ENCODE peak calls at places on chromosome 16, in seven cellular contexts. D, R, W, I, E, Q and P are unnamed samples.

GRCh38 chr16:85138825-85139627 is 26.8 kb upstream of the CIBAR2 start:
- DNase-seq in I (no peak), Q (no peak), R (no peak), E (peak), D (peak), W (no peak), P (no peak)

GRCh38 chr16:30728904-30729672 is 19.1 kb upstream of the PHKG2 start:
- DNase-seq in I (peak), E (no peak), W (no peak), Q (peak), R (no peak), D (no peak), P (no peak)

GRCh38 chr16:85514601-85515318 is 98.4 kb upstream of the GSE1 start:
- DNase-seq in E (peak), I (peak), D (peak), Q (no peak), R (peak), W (no peak), P (peak)

GRCh38 chr16:86038923-86039310 is 140.0 kb downstream of the IRF8 start:
- DNase-seq in W (no peak), Q (peak), I (peak), E (no peak), D (no peak), R (no peak), P (no peak)

GRCh38 chr16:77596243-77596642 is 126.1 kb upstream of the NUDT7 start:
- DNase-seq in E (no peak), W (no peak), I (no peak), R (no peak), D (no peak), Q (no peak), P (no peak)

GRCh38 chr16:4918790-4919210 is 18.1 kb downstream of the PPL start:
- DNase-seq in D (peak), R (peak), Q (no peak), W (no peak), I (peak), E (peak), P (no peak)

GRCh38 chr16:78729687-78730086 is 630.2 kb downstream of the WWOX start:
- DNase-seq in R (no peak), E (no peak), W (no peak), Q (no peak), D (no peak), I (no peak), P (no peak)

GRCh38 chr16:24753437-24753836 is 24.0 kb downstream of the TNRC6A start:
- DNase-seq in D (no peak), Q (no peak), W (no peak), I (no peak), E (no peak), R (no peak), P (no peak)

GRCh38 chr16:27463741-27464662 is 62.0 kb downstream of the IL21R start:
- DNase-seq in D (no peak), Q (no peak), E (no peak), R (no peak), I (no peak), W (peak), P (no peak)

GRCh38 chr16:16868727-16869126 is 489.8 kb downstream of the NPIPA7 start:
- DNase-seq in I (no peak), D (no peak), E (no peak), Q (no peak), R (no peak), W (no peak), P (no peak)

GRCh38 chr16:391885-392335 is 5.1 kb upstream of the NME4 start:
- DNase-seq in D (peak), I (peak), E (no peak), Q (no peak), W (no peak), R (peak), P (peak)

GRCh38 chr16:4004206-4004605 is 112.0 kb downstream of the ADCY9 start:
- DNase-seq in I (no peak), D (no peak), E (no peak), R (no peak), Q (no peak), W (no peak), P (no peak)

GRCh38 chr16:87336850-87337240 is 19.7 kb upstream of the C16orf95 start:
- DNase-seq in I (no peak), R (no peak), Q (no peak), D (no peak), W (no peak), E (no peak), P (no peak)

GRCh38 chr16:78993342-78993741 is 607.2 kb downstream of the MAF start:
- DNase-seq in R (no peak), Q (peak), I (no peak), D (no peak), W (no peak), E (no peak), P (no peak)

GRCh38 chr16:12311887-12312286 is 335.4 kb downstream of the SNX29 start:
- DNase-seq in Q (no peak), E (no peak), W (no peak), D (no peak), R (no peak), I (no peak), P (no peak)

GRCh38 chr16:57186630-57187507 is 740 bp downstream of the RSPRY1 start:
- DNase-seq in I (peak), Q (peak), R (no peak), D (peak), E (no peak), W (no peak), P (peak)

GRCh38 chr16:69522732-69523404 is 42.9 kb upstream of the NFAT5 start:
- DNase-seq in R (no peak), Q (no peak), D (no peak), W (no peak), I (no peak), E (no peak), P (no peak)

GRCh38 chr16:84042879-84043485 is 387 bp upstream of the SLC38A8 start:
- DNase-seq in I (no peak), W (peak), R (no peak), D (no peak), E (no peak), Q (peak), P (no peak)

GRCh38 chr16:84040823-84041391 is 1.7 kb downstream of the SLC38A8 start:
- DNase-seq in D (no peak), I (no peak), E (peak), Q (no peak), R (no peak), W (peak), P (no peak)

GRCh38 chr16:84042308-84042878 is at the start of gene SLC38A8:
- DNase-seq in R (no peak), I (no peak), E (no peak), W (peak), D (no peak), Q (no peak), P (no peak)

GRCh38 chr16:84041421-84041820 is 1.2 kb downstream of the SLC38A8 start:
- DNase-seq in I (no peak), R (no peak), W (peak), D (no peak), E (no peak), Q (no peak), P (no peak)

DNA sequence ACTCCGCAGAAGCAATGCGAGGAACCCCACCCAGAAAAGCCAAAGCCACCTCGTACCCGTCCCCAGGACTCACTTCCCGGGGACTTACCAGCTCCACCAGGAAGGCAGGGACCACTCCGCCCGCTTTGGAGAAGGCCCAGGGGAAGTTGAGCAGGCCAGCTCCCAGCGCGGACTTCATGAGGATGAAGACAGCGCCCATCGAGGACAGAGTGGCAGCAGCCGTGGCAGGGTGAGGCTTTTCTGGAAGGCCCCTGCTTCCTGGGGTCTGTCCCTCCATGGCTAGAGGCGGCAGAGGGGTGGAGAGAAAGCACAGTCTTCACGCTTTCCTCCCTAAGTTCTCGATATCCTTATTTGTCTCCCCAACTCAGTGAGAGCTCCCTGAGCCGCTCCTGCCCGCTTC is 714 bp downstream of the SLC38A8 start:
- DNase-seq in I (no peak), Q (no peak), W (peak), D (no peak), E (no peak), R (no peak), P (no peak)
- TF ChIP-seq POLR2A in I (no peak), Q (no peak), W (no peak), D (no peak), E (no peak), R (no peak), P (no peak)

GRCh38 chr16:52235186-52235585 is 311.8 kb downstream of the TOX3 start:
- DNase-seq in D (no peak), Q (no peak), W (no peak), E (no peak), R (no peak), I (no peak), P (no peak)

GRCh38 chr16:52238710-52239109 is 308.2 kb downstream of the TOX3 start:
- DNase-seq in E (no peak), W (no peak), I (no peak), D (no peak), R (no peak), Q (no peak), P (no peak)

DNA sequence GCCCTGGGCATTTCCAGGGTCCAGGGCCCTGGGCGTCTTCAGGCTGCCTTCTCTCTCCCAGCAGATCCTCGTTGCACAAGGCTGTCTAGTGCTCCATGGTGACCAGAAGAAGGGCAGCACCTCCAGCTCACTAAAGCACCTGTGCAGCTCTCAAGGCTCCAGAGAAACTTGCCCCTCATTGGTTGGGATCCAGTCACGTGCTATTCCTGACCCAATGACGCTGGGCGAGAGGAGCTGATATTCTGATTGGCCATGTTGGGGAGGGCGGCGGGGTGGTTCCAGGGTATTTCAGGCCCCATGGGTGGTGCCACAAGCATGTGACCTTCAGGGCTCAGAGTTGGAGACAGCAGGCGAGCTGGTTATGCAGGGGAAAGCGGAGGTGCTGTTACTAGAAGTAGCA is 309.1 kb downstream of the TOX3 start:
- DNase-seq in E (no peak), I (no peak), D (no peak), W (no peak), R (no peak), Q (no peak), P (no peak)
- TF ChIP-seq POLR2A in E (no peak), I (no peak), D (no peak), W (no peak), R (no peak), Q (no peak), P (no peak)

DNA sequence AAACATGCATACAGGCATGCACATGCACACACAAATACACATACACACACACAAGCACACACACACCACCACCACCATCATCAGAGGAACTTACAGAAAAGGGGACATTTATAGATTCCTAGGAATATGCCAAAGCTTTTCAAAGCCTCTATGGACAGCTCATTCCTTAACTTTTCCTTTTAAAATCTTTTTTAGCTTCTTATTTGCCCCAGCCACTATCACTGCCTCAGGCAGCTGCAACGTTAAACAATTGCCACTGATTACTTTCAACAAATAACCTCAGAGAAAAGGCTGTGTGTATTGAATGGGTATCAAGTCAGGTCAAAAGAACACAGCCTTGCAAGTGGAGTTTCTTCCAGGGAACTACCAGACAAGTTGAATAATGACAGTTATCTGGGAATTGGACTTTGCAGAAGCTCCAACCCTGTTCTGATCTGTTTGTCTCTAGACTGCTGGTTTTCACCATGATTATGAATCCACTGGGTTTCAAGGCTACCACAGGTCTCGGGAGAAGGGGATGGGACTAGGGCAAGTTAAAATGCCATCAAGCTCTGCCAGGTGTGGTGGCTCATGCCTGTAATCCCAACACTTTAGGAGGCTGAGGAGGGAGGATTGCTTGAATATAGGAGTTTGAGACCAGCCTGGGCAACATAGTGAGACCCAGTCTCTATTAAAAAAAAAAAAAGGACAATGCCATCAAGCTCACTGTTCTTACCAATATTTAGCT is 21.9 kb upstream of the BEAN1 start:
- DNase-seq in R (no peak), W (no peak), D (no peak), Q (no peak), E (no peak), I (no peak), P (no peak)
- TF ChIP-seq POLR2A in R (no peak), W (no peak), D (no peak), Q (no peak), E (no peak), I (no peak), P (no peak)

GRCh38 chr16:61045931-61046330 is 990.3 kb downstream of the CDH8 start:
- DNase-seq in W (no peak), Q (no peak), R (no peak), E (no peak), I (no peak), D (no peak), P (no peak)

GRCh38 chr16:61042736-61043135 is 993.5 kb downstream of the CDH8 start:
- DNase-seq in W (no peak), E (no peak), Q (no peak), I (no peak), R (no peak), D (no peak), P (no peak)
- TF ChIP-seq POLR2A in W (no peak), E (no peak), Q (no peak), I (no peak), R (no peak), D (no peak), P (no peak)

DNA sequence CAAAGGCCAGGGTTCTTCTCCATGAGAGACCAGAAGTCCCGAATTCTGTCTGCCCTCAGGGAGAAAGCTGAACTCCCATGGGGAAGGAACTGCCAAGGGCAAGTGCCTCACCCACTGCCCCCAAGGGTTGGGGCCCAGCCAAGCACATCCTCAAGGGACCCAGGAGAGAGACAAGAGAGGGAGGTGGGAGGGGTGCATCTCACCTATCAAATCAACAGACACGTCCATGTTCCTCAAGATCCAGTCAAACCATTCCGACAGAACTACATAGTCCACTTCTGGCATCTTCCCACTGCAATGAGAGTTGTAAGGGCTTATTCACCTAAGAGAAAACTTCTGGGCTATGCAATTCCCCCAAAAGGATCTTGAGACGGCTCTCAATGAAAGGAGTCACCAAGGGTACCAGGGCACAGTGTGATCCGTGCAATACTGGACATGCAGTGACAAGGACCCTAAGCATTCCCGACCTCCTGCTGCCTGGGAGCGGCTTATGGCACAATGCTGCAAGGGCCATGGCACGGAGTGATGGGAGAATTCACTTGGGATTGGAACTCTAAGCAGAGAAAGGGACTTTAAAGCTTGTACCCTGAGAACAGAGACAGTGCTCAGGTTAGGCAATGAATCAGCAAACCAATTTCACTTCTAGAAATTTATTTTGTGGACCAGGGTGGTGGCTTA is 32.2 kb downstream of the TK2 start:
- DNase-seq in E (no peak), D (no peak), R (no peak), W (no peak), I (no peak), Q (peak), P (no peak)
- TF ChIP-seq POLR2A in E (no peak), D (no peak), R (no peak), W (no peak), I (no peak), Q (no peak), P (no peak)

GRCh38 chr16:21302454-21302853 is 24.4 kb upstream of the CRYM start:
- DNase-seq in I (no peak), D (no peak), R (no peak), Q (no peak), E (no peak), W (no peak), P (no peak)

GRCh38 chr16:21302898-21303528 is 24.9 kb upstream of the CRYM start:
- DNase-seq in I (peak), E (no peak), D (no peak), R (no peak), Q (no peak), W (no peak), P (no peak)

GRCh38 chr16:21301895-21302291 is 23.8 kb upstream of the CRYM start:
- DNase-seq in W (no peak), E (no peak), I (no peak), R (no peak), D (no peak), Q (no peak), P (no peak)

GRCh38 chr16:21300309-21301167 is 22.4 kb upstream of the CRYM start:
- DNase-seq in I (peak), D (peak), Q (peak), W (peak), R (peak), E (peak), P (peak)

DNA sequence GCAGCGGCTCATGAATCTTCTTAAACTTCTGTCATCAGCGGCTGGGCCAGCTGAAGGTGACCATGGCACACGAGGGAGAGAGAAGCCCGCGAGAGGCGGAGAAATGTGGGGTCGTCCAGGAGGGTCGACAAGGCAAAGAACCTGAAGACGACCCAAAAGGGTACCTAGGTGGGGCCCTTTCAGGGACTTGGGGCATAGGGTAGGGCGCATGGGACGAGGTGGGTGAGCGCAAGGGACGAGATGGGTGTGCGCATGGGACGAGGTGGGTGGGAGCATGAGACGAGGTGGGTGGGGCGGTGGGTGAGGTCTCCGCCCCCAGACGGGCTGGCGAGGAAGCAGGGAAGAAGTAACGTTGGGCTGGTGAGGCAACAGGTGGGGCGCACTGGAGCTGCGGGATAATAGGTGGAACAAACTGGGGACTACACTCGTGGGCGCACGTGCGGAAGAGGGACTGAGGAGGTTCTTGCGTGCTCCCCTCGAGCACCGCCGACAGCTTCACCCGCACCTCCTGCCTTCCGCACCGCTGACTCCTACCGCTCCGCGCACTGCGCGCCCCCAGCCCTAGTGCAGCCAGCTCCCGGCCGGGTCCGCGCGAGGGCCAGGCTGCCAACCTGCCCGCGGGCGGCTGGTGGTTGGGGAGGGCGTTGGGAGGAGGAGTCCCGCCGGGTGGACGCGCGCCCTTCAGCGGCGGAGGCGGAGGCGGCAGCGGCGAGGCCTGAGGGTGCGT is 23.2 kb upstream of the CRYM start:
- DNase-seq in Q (peak), W (peak), E (peak), D (peak), R (peak), I (peak), P (peak)
- TF ChIP-seq POLR2A in Q (peak), W (no peak), E (no peak), D (peak), R (no peak), I (peak), P (peak)

GRCh38 chr16:89561195-89562026 is 929 bp downstream of the RPL13 start:
- DNase-seq in D (no peak), E (no peak), W (no peak), R (no peak), I (no peak), Q (no peak), P (no peak)
- TF ChIP-seq POLR2A in D (no peak), E (no peak), W (no peak), R (no peak), I (no peak), Q (no peak), P (no peak)

GRCh38 chr16:2008631-2009301 is 855 bp downstream of the ZNF598 start:
- DNase-seq in I (no peak), Q (no peak), D (peak), E (no peak), R (no peak), W (no peak), P (no peak)
- TF ChIP-seq POLR2A in I (no peak), Q (no peak), D (peak), E (no peak), R (no peak), W (no peak), P (no peak)